ENCODE peak calls at places on chromosomes 6 and 20, in ten cellular contexts. Q is AG10803; S is NCI-H1930; L is T-helper 2 cell; F is left ventricle myocardium inferior; J is cardiac fibroblast; X is T follicular helper cell; K is GM23338; E is sciatic nerve; Z is stimulated activated CD8-positive, alpha-beta memory T cell treated with anti-CD3 and anti-CD28 coated beads, Interleukin-12 subunit alpha, Interleukin-12 subunit beta, amount 100 ng/mL, for 4 hours. A is an unnamed sample.

GRCh38 chr6:80523531-80523970 is 417.1 kb downstream of the BCKDHB start:
- DNase-seq in F (no peak), X (no peak), L (no peak), K (peak; percentile 94), J (peak; percentile 44), Z (no peak), E (no peak), Q (no peak), S (no peak), A (no peak)

GRCh38 chr6:8082954-8083858 is 19.0 kb upstream of the BLOC1S5 start:
- DNase-seq in F (no peak), Z (no peak), L (no peak), K (no peak), S (no peak), E (no peak), X (no peak), Q (peak; percentile 82), J (peak; percentile 69), A (no peak)

GRCh38 chr6:151999194-151999593 is 191.7 kb downstream of the ESR1 start:
- DNase-seq in Z (no peak), L (no peak), Q (no peak), J (no peak), F (no peak), K (no peak), E (no peak), X (no peak), S (no peak), A (no peak)

GRCh38 chr6:109506841-109507240 is 23.8 kb upstream of the ZBTB24 start:
- DNase-seq in L (no peak), K (no peak), S (no peak), Z (no peak), E (no peak), F (no peak), X (no peak), Q (no peak), J (no peak), A (no peak)

GRCh38 chr6:146905313-146905712 is 298.9 kb upstream of the STXBP5 start:
- DNase-seq in F (no peak), S (no peak), E (no peak), J (peak; percentile 74), K (no peak), X (no peak), Q (peak; percentile 81), Z (no peak), L (no peak), A (no peak)

GRCh38 chr6:16929814-16930213 is 168.6 kb upstream of the ATXN1 start:
- DNase-seq in Q (peak; percentile 100), E (no peak), X (no peak), Z (no peak), K (no peak), J (peak; percentile 88), S (no peak), L (no peak), F (no peak), A (no peak)

GRCh38 chr20:36741072-36741471 is 4.8 kb downstream of the NDRG3 start:
- DNase-seq in X (no peak), F (no peak), K (no peak), J (no peak), Q (no peak), L (no peak), S (no peak), E (no peak), Z (no peak), A (no peak)

GRCh38 chr6:17965397-17965796 is 22.0 kb downstream of the KIF13A start:
- DNase-seq in X (no peak), E (no peak), Q (peak; percentile 74), J (peak; percentile 28), K (no peak), Z (no peak), F (no peak), L (no peak), S (no peak), A (no peak)

GRCh38 chr6:122798099-122798641 is 9.1 kb downstream of the SMPDL3A start:
- DNase-seq in Q (peak; percentile 44), F (no peak), J (peak; percentile 49), L (no peak), E (no peak), Z (no peak), X (no peak), S (no peak), K (no peak), A (no peak)

GRCh38 chr20:46111028-46111835 is 6.9 kb upstream of the CD40 start:
- DNase-seq in Q (no peak), J (no peak), E (no peak), L (no peak), Z (no peak), K (no peak), X (no peak), S (no peak), F (no peak), A (peak; percentile 18)

GRCh38 chr6:72946766-72947165 is 278.5 kb downstream of the KHDC1L start:
- DNase-seq in E (no peak), S (no peak), Z (no peak), J (peak; percentile 70), Q (peak; percentile 63), X (no peak), F (no peak), L (no peak), K (no peak), A (no peak)

GRCh38 chr6:7918403-7918802 is 7.8 kb upstream of the TXNDC5 start:
- DNase-seq in Z (no peak), X (no peak), F (no peak), E (no peak), K (no peak), J (no peak), S (no peak), Q (no peak), L (no peak), A (no peak)

GRCh38 chr6:139852484-139853140 is 478.2 kb upstream of the CITED2 start:
- DNase-seq in L (no peak), J (peak; percentile 68), Q (peak; percentile 87), F (no peak), S (no peak), E (no peak), K (no peak), Z (no peak), X (no peak), A (no peak)

GRCh38 chr20:59647271-59647670 is 42.9 kb downstream of the PHACTR3 start:
- DNase-seq in K (no peak), E (no peak), L (no peak), Q (no peak), S (no peak), J (no peak), Z (no peak), X (no peak), F (no peak), A (no peak)

GRCh38 chr20:40728470-40728869 is 39.4 kb upstream of the MAFB start:
- DNase-seq in L (no peak), J (no peak), Z (no peak), S (no peak), E (no peak), X (no peak), K (no peak), Q (no peak), F (no peak), A (no peak)

GRCh38 chr6:3628143-3628840 is 123.2 kb downstream of the PXDC1 start:
- DNase-seq in L (no peak), S (peak; percentile 65), J (no peak), X (no peak), Q (peak; percentile 8), Z (no peak), F (no peak), K (no peak), E (no peak), A (no peak)